ENCODE peak calls at places on chromosomes 11 and 22, in five cellular contexts. Q is A549, Y is upper lobe of right lung, R is right cardiac atrium, L is adipocyte. N is an unnamed sample.

GRCh38 chr11:47412152-47412746 is 3.9 kb downstream of the SLC39A13 start:
- DNase-seq in Q (peak; percentile 75), Y (peak; percentile 81), R (peak; percentile 81), L (peak; percentile 69), N (no peak)

GRCh38 chr11:125165111-125165663 is 636 bp downstream of the PKNOX2 start:
- DNase-seq in Q (peak; percentile 21), Y (peak; percentile 70), R (peak; percentile 76), L (peak; percentile 58), N (no peak)

GRCh38 chr11:62489204-62489603 is 57.4 kb downstream of the AHNAK start:
- DNase-seq in Q (no peak), Y (no peak), R (no peak), L (peak; percentile 42), N (no peak)

GRCh38 chr11:83836883-83837654 is 550.9 kb upstream of the CCDC90B start:
- DNase-seq in Q (peak; percentile 57), Y (no peak), R (peak; percentile 46), L (peak; percentile 57), N (peak; percentile 60)

GRCh38 chr11:37422511-37422910 is 824.5 kb upstream of the RAG2 start:
- DNase-seq in Q (no peak), Y (no peak), R (no peak), L (no peak), N (no peak)

GRCh38 chr11:118243161-118243560 is 9.0 kb downstream of the MPZL3 start:
- DNase-seq in Q (no peak), Y (no peak), R (no peak), L (no peak), N (no peak)

GRCh38 chr11:65013130-65013691 is 749 bp upstream of the ARL2 start:
- DNase-seq in Q (peak; percentile 94), Y (peak; percentile 95), R (peak; percentile 97), L (peak; percentile 97), N (peak; percentile 83)

GRCh38 chr11:86902345-86902744 is 52.9 kb downstream of the FZD4 start:
- DNase-seq in Q (no peak), Y (no peak), R (no peak), L (no peak), N (no peak)

GRCh38 chr11:67272327-67273259 is 6.3 kb downstream of the GRK2 start:
- DNase-seq in Q (no peak), Y (peak; percentile 66), R (peak; percentile 61), L (no peak), N (no peak)

GRCh38 chr22:23750744-23751440 is at the start of gene ZNF70:
- DNase-seq in Q (peak; percentile 59), Y (peak; percentile 96), R (peak; percentile 96), L (peak; percentile 92), N (peak; percentile 42)

GRCh38 chr11:68956142-68956541 is 24.6 kb downstream of the MRGPRD start:
- DNase-seq in Q (no peak), Y (peak; percentile 64), R (no peak), L (no peak), N (no peak)

GRCh38 chr11:111765320-111765983 is 737 bp downstream of the PPP2R1B start:
- DNase-seq in Q (no peak), Y (no peak), R (no peak), L (peak; percentile 41), N (no peak)

GRCh38 chr22:35155403-35156025 is 89.6 kb downstream of the ISX start:
- DNase-seq in Q (no peak), Y (peak; percentile 31), R (no peak), L (no peak), N (no peak)

GRCh38 chr11:127632971-127633680 is 632.6 kb upstream of the KIRREL3 start:
- DNase-seq in Q (no peak), Y (no peak), R (no peak), L (no peak), N (no peak)

GRCh38 chr11:134045799-134046635 is 22.9 kb upstream of the JAM3 start:
- DNase-seq in Q (no peak), Y (peak; percentile 53), R (peak; percentile 69), L (no peak), N (no peak)

GRCh38 chr11:12724301-12725046 is 50.3 kb downstream of the TEAD1 start:
- DNase-seq in Q (peak; percentile 73), Y (no peak), R (peak; percentile 89), L (peak; percentile 88), N (peak; percentile 97)

GRCh38 chr11:94151903-94152677 is 23.4 kb downstream of the PANX1 start:
- DNase-seq in Q (peak; percentile 84), Y (no peak), R (no peak), L (peak; percentile 80), N (peak; percentile 87)

GRCh38 chr11:41273908-41274307 is 185.5 kb downstream of the LRRC4C start:
- DNase-seq in Q (no peak), Y (no peak), R (no peak), L (no peak), N (no peak)

GRCh38 chr11:85772700-85773099 is 38.2 kb downstream of the SYTL2 start:
- DNase-seq in Q (no peak), Y (no peak), R (no peak), L (peak; percentile 37), N (no peak)

N was measured in brain microvascular endothelial cell.